ENCODE peak calls at places on chromosomes 3 and 15, in six cellular contexts. I, V, P, E, R and W are unnamed samples.

GRCh38 chr15:88905576-88905975 is 7.6 kb downstream of the MFGE8 start:
- DNase-seq in I (no peak), V (no peak), P (no peak), E (no peak), R (no peak), W (no peak)

GRCh38 chr3:69900331-69900730 is 99.2 kb upstream of the SAMMSON start:
- DNase-seq in I (no peak), V (no peak), P (no peak), E (no peak), R (no peak), W (no peak)

GRCh38 chr15:78811124-78811824 is at the start of gene ADAMTS7:
- DNase-seq in I (peak; percentile 19), V (peak; percentile 12), P (peak; percentile 35), E (peak; percentile 73), R (peak; percentile 75), W (peak; percentile 42)

GRCh38 chr15:81108427-81108826 is 25.6 kb upstream of the CFAP161 start:
- DNase-seq in I (no peak), V (no peak), P (no peak), E (no peak), R (peak; percentile 31), W (no peak)

GRCh38 chr15:25416693-25417092 is 22.1 kb downstream of the UBE3A start:
- DNase-seq in I (no peak), V (no peak), P (no peak), E (peak; percentile 20), R (peak; percentile 20), W (no peak)

GRCh38 chr3:45642731-45643152 is 46.5 kb upstream of the SACM1L start:
- DNase-seq in I (no peak), V (no peak), P (no peak), E (no peak), R (no peak), W (no peak)

GRCh38 chr3:29463306-29463705 is 182.4 kb downstream of the RBMS3 start:
- DNase-seq in I (no peak), V (no peak), P (no peak), E (no peak), R (no peak), W (no peak)

GRCh38 chr3:1087066-1087555 is 5.7 kb upstream of the CNTN6 start:
- DNase-seq in I (no peak), V (no peak), P (no peak), E (peak; percentile 46), R (no peak), W (no peak)

GRCh38 chr3:63364909-63365308 is 86.8 kb downstream of the SYNPR start:
- DNase-seq in I (no peak), V (no peak), P (no peak), E (no peak), R (no peak), W (no peak)

GRCh38 chr15:41861736-41862356 is 23.2 kb downstream of the PLA2G4B start:
- DNase-seq in I (no peak), V (no peak), P (no peak), E (no peak), R (no peak), W (no peak)

GRCh38 chr15:79702621-79703020 is 194.2 kb downstream of the MTHFS start:
- DNase-seq in I (no peak), V (no peak), P (no peak), E (no peak), R (no peak), W (no peak)

GRCh38 chr15:42111924-42112323 is 17.6 kb upstream of the PLA2G4D start:
- DNase-seq in I (no peak), V (no peak), P (no peak), E (no peak), R (no peak), W (no peak)

GRCh38 chr3:129890125-129890524 is 3.4 kb downstream of the TMCC1 start:
- DNase-seq in I (no peak), V (no peak), P (no peak), E (no peak), R (peak; percentile 81), W (no peak)

GRCh38 chr15:94743668-94744067 is 512.3 kb downstream of the MCTP2 start:
- DNase-seq in I (no peak), V (no peak), P (no peak), E (no peak), R (peak; percentile 72), W (no peak)

GRCh38 chr3:139756529-139757103 is 78.8 kb upstream of the NMNAT3 start:
- DNase-seq in I (no peak), V (no peak), P (no peak), E (no peak), R (no peak), W (no peak)

GRCh38 chr3:122533931-122534334 is 19.2 kb upstream of the KPNA1 start:
- DNase-seq in I (no peak), V (no peak), P (no peak), E (peak; percentile 69), R (no peak), W (no peak)

GRCh38 chr15:63203451-63204090 is 14.2 kb downstream of the RAB8B start:
- DNase-seq in I (no peak), V (peak; percentile 4), P (peak; percentile 42), E (no peak), R (no peak), W (peak; percentile 39)

GRCh38 chr15:101092186-101092866 is 159.5 kb downstream of the CHSY1 start:
- DNase-seq in I (no peak), V (no peak), P (no peak), E (no peak), R (no peak), W (no peak)

GRCh38 chr3:185864767-185865166 is 39.9 kb upstream of the IGF2BP2 start:
- DNase-seq in I (no peak), V (no peak), P (no peak), E (peak; percentile 27), R (no peak), W (no peak)

GRCh38 chr3:107543666-107544065 is 20.9 kb downstream of the BBX start:
- DNase-seq in I (no peak), V (no peak), P (no peak), E (no peak), R (peak; percentile 70), W (no peak)

GRCh38 chr3:140219923-140220452 is 285.0 kb downstream of the CLSTN2 start:
- DNase-seq in I (no peak), V (no peak), P (no peak), E (no peak), R (peak; percentile 1), W (no peak)

GRCh38 chr15:77067691-77068367 is 3.1 kb downstream of the TSPAN3 start:
- DNase-seq in I (no peak), V (no peak), P (no peak), E (no peak), R (no peak), W (no peak)

GRCh38 chr3:38575279-38575843 is 74.1 kb downstream of the SCN5A start:
- DNase-seq in I (no peak), V (no peak), P (no peak), E (no peak), R (no peak), W (no peak)

GRCh38 chr15:89799011-89799924 is 15.4 kb downstream of the ANPEP start:
- DNase-seq in I (no peak), V (no peak), P (no peak), E (no peak), R (no peak), W (no peak)

GRCh38 chr15:85479071-85479647 is 98.8 kb downstream of the AKAP13 start:
- DNase-seq in I (no peak), V (no peak), P (no peak), E (no peak), R (peak; percentile 79), W (no peak)

GRCh38 chr3:123346041-123346440 is 102.8 kb downstream of the ADCY5 start:
- DNase-seq in I (no peak), V (no peak), P (no peak), E (no peak), R (no peak), W (no peak)

GRCh38 chr15:69951511-69952209 is 146.1 kb downstream of the TLE3 start:
- DNase-seq in I (no peak), V (no peak), P (no peak), E (no peak), R (no peak), W (no peak)

GRCh38 chr15:86611392-86612040 is 531.8 kb downstream of the AGBL1 start:
- DNase-seq in I (peak; percentile 5), V (no peak), P (peak; percentile 6), E (peak; percentile 10), R (no peak), W (no peak)

GRCh38 chr15:92663250-92663951 is 7.8 kb upstream of the FAM174B start:
- DNase-seq in I (no peak), V (no peak), P (no peak), E (no peak), R (no peak), W (no peak)

GRCh38 chr3:55588120-55588765 is 101.1 kb upstream of the WNT5A start:
- DNase-seq in I (no peak), V (no peak), P (no peak), E (no peak), R (no peak), W (no peak)

GRCh38 chr3:57261929-57262328 is 30.6 kb downstream of the ASB14 start:
- DNase-seq in I (no peak), V (no peak), P (no peak), E (no peak), R (no peak), W (no peak)

GRCh38 chr3:140316461-140316860 is 361.4 kb upstream of the TRIM42 start:
- DNase-seq in I (no peak), V (no peak), P (no peak), E (no peak), R (no peak), W (no peak)

GRCh38 chr3:4977001-4977888 is 2.0 kb upstream of the BHLHE40 start:
- DNase-seq in I (peak; percentile 38), V (peak; percentile 35), P (peak; percentile 56), E (peak; percentile 93), R (peak; percentile 94), W (peak; percentile 33)

GRCh38 chr3:126355777-126356372 is 1.3 kb downstream of the KLF15 start:
- DNase-seq in I (no peak), V (no peak), P (no peak), E (peak; percentile 98), R (peak; percentile 98), W (no peak)

GRCh38 chr3:133573054-133573628 is 345 bp upstream of the CDV3 start:
- DNase-seq in I (peak; percentile 99), V (peak; percentile 100), P (peak; percentile 100), E (peak; percentile 100), R (peak; percentile 100), W (peak; percentile 100)

GRCh38 chr3:149401215-149401925 is 23.9 kb upstream of the TM4SF1 start:
- DNase-seq in I (no peak), V (no peak), P (no peak), E (no peak), R (peak; percentile 62), W (no peak)

GRCh38 chr3:127614928-127615592 is 13.9 kb upstream of the PODXL2 start:
- DNase-seq in I (no peak), V (no peak), P (no peak), E (no peak), R (no peak), W (no peak)

GRCh38 chr3:134793562-134793961 is 1.5 kb upstream of the EPHB1 start:
- DNase-seq in I (no peak), V (no peak), P (no peak), E (no peak), R (no peak), W (no peak)